ENCODE peak calls at places on chromosomes 3 and 15, in four cellular contexts. Q is K562, S is HepG2, G is GM12878. M is an unnamed sample.

GRCh38 chr15:98924311-98925049 is 83.1 kb downstream of the PGPEP1L start:
- DNase-seq in G (no peak), Q (no peak), S (no peak), M (no peak)

GRCh38 chr15:88057836-88058235 is 198.7 kb downstream of the NTRK3 start:
- DNase-seq in S (no peak), G (no peak), Q (no peak), M (no peak)

GRCh38 chr3:172244011-172244410 is 204.2 kb downstream of the GHSR start:
- DNase-seq in G (no peak), S (no peak), Q (no peak), M (no peak)

GRCh38 chr3:55143928-55144671 is 216.2 kb upstream of the LRTM1 start:
- DNase-seq in Q (no peak), S (no peak), G (no peak), M (no peak)

GRCh38 chr3:128707935-128708494 is 18.0 kb upstream of the RAB7A start:
- DNase-seq in S (peak), G (no peak), Q (no peak), M (no peak)

GRCh38 chr3:186352369-186352768 is 9.7 kb downstream of the DGKG start:
- DNase-seq in S (no peak), G (no peak), Q (no peak), M (no peak)

GRCh38 chr3:154718058-154718457 is 288.1 kb upstream of the GPR149 start:
- DNase-seq in Q (no peak), S (no peak), G (no peak), M (no peak)

GRCh38 chr3:2303567-2303966 is 204.9 kb downstream of the CNTN4 start:
- DNase-seq in S (no peak), Q (no peak), G (no peak), M (no peak)

GRCh38 chr3:195810455-195810845 is 1.3 kb downstream of the MUC4 start:
- DNase-seq in S (no peak), G (no peak), Q (no peak), M (no peak)

GRCh38 chr3:120688121-120688520 is 6.1 kb upstream of the HGD start:
- DNase-seq in S (no peak), Q (no peak), G (peak), M (no peak)

GRCh38 chr15:90946538-90946937 is 8.1 kb upstream of the RCCD1 start:
- DNase-seq in Q (no peak), G (no peak), S (no peak), M (no peak)

GRCh38 chr3:58564456-58565160 is 12.6 kb downstream of the FAM107A start:
- DNase-seq in S (peak), G (no peak), Q (no peak), M (no peak)

GRCh38 chr3:159165972-159166371 is 364.1 kb downstream of the MFSD1 start:
- DNase-seq in S (no peak), Q (no peak), G (no peak), M (no peak)

GRCh38 chr15:91857224-91857585 is 3.7 kb downstream of the SLCO3A1 start:
- DNase-seq in G (no peak), S (no peak), Q (no peak), M (no peak)

GRCh38 chr3:52086939-52087675 is 30.7 kb upstream of the DUSP7 start:
- DNase-seq in S (no peak), G (no peak), Q (no peak), M (no peak)

GRCh38 chr3:179653777-179654117 is 907 bp downstream of the USP13 start:
- DNase-seq in S (no peak), G (no peak), Q (no peak), M (no peak)

GRCh38 chr15:64284037-64284436 is 71.9 kb downstream of the CSNK1G1 start:
- DNase-seq in Q (no peak), S (no peak), G (no peak), M (no peak)

GRCh38 chr3:59128685-59129084 is 78.9 kb upstream of the CFAP20DC start:
- DNase-seq in Q (no peak), S (no peak), G (no peak), M (peak)

GRCh38 chr3:77348244-77348855 is 308.5 kb downstream of the ROBO2 start:
- DNase-seq in G (no peak), S (peak), Q (peak), M (peak)

GRCh38 chr15:77538011-77538410 is 94.7 kb downstream of the LINGO1 start:
- DNase-seq in G (peak), Q (no peak), S (no peak), M (no peak)

GRCh38 chr15:74420193-74420905 is 13.4 kb downstream of the SEMA7A start:
- DNase-seq in G (no peak), S (peak), Q (no peak), M (no peak)

GRCh38 chr15:45921376-45921775 is 286.5 kb downstream of the SQOR start:
- DNase-seq in Q (no peak), G (no peak), S (peak), M (no peak)

GRCh38 chr15:93026359-93026758 is 62.7 kb downstream of the RGMA start:
- DNase-seq in G (no peak), Q (no peak), S (no peak), M (no peak)

GRCh38 chr15:38745611-38746010 is 181.0 kb upstream of the RASGRP1 start:
- DNase-seq in G (no peak), Q (no peak), S (no peak), M (no peak)

GRCh38 chr3:150751781-150752263 is 11.1 kb downstream of the SIAH2 start:
- DNase-seq in Q (no peak), S (peak), G (no peak), M (no peak)

GRCh38 chr3:13115991-13116390 is 42.8 kb upstream of the IQSEC1 start:
- DNase-seq in S (no peak), Q (no peak), G (no peak), M (no peak)

GRCh38 chr15:49330166-49330565 is 92.9 kb upstream of the FGF7 start:
- DNase-seq in G (no peak), S (no peak), Q (no peak), M (no peak)

GRCh38 chr3:129441215-129441614 is 1.2 kb downstream of the IFT122 start:
- DNase-seq in G (no peak), S (no peak), Q (no peak), M (no peak)

GRCh38 chr15:40190591-40190990 is 29.7 kb downstream of the BUB1B start:
- DNase-seq in Q (no peak), G (no peak), S (no peak), M (no peak)

DNA sequence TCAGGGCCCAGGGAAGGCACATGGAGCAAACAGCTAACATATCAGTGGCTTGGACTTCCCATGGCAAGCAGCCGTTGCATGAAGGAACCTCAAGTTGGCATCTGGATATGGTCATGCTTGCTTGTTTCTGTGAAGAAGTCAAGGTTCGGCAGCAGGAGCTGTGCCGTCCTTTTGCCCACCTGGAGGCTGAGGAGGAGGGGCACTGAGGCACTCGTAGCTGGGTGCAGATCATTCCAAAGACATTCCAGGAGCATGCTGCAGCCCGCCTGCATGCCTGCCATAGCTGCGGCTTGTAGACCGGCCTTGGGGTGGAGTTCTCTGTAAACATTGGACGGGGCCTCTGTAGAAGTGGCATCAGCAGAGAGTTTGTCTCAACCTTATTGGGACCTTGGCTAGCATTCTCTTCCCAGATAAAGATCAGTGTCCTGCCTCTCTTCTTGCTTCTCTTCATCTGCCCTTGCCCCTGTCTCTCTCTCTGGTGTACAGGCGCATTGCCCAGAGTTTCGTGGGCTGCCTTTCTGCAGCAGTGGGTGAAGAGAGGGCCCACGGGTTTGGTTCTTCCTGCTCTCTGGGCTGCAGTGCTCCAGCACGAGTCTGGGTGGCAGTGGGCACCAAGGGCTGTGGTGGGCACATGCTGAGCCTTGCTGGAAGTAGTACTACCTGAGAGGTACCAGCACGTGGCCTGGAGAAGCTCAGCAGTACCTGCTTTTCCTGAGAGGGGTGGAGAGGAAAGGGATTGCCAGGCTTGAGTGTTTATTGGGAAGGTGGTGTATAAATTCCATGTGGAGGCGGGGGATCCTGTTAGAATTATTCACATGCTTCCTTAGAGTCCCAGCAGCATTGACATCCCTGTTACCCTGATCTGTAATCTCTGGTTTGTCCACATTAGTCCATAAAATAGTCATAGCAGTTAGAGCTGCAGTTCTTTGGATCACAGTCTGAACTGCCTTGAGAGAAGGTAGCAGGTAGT is 49.4 kb downstream of the CHCHD6 start:
- DNase-seq in G (no peak), Q (no peak), S (peak), M (no peak)
- TF ChIP-seq CTCF in G (no peak), Q (no peak), S (peak), M (no peak)

GRCh38 chr3:100107227-100107626 is 7.1 kb downstream of the FILIP1L start:
- DNase-seq in G (no peak), S (no peak), Q (no peak), M (no peak)

GRCh38 chr3:100106094-100106493 is 8.2 kb downstream of the FILIP1L start:
- DNase-seq in G (no peak), Q (no peak), S (no peak), M (no peak)

GRCh38 chr3:100104817-100105413 is 9.4 kb downstream of the FILIP1L start:
- DNase-seq in G (no peak), Q (no peak), S (no peak), M (no peak)

GRCh38 chr3:100105536-100105935 is 8.8 kb downstream of the FILIP1L start:
- DNase-seq in S (no peak), G (no peak), Q (no peak), M (no peak)

DNA sequence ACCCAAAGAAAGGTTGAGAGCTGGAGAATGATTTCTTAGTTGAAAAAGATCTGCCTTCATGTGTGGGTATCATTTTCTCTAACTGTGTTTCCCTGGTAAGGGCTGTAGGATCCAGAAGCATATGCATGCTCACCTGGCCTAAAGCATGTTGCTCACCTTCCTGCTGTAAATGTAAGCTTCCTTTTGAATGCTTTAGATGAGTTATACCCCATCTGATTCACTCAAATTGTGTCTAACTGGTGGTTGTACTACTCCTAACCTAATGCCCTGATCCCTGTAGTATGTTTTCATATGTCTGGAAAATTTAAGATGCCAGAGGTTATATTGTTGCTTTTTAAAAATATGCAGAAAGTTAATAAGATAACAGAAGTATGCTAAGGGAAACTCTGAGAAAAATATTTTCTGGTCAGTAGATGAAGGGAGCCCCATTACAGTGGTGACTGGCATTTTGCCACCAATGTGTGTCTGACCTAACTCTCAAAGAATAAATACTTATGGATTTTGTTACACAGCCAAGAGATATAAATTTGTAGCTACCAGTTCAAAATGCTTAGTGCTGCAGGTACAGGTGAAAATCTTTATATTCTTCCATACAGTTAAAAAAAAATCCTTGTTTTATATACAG is 7.7 kb downstream of the FILIP1L start:
- DNase-seq in S (no peak), G (no peak), Q (no peak), M (no peak)
- TF ChIP-seq CREM in S (no peak), G (no peak), Q (no peak), M (no peak)

GRCh38 chr15:96716100-96716499 is 385.6 kb downstream of the NR2F2 start:
- DNase-seq in S (no peak), G (no peak), Q (no peak), M (no peak)
- TF ChIP-seq CBFB in S (no peak), G (no peak), Q (no peak), M (no peak)

DNA sequence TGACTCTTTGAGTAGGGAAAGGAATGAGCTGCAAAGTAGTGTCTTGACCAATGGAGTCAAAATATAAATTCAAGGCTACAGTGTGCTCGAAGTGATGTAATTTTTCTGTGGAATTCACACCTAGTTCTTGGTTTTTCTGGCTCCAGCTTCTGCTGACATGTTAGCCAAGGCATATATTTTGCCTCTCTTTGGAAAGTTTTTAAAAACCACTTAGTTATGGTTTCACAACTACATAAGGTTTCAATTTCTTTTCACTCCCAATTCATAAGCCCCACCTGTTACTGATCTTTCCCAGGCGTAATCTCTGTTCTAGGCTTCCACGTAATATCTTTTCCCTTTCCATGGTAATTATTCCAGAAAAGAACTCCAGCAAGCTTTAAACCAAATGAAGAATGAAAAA is 46.9 kb downstream of the GADL1 start:
- DNase-seq in G (no peak), S (no peak), Q (no peak), M (no peak)
- TF ChIP-seq CTCF in G (no peak), S (no peak), Q (no peak), M (no peak)

GRCh38 chr15:53312707-53313106 is 446.8 kb downstream of the WDR72 start:
- DNase-seq in S (no peak), G (no peak), Q (no peak), M (no peak)
- TF ChIP-seq CREM in S (no peak), G (no peak), Q (no peak), M (no peak)

GRCh38 chr3:127536818-127537810 is 53.4 kb downstream of the TPRA1 start:
- DNase-seq in S (no peak), G (no peak), Q (no peak), M (peak)
- TF ChIP-seq CBFB in S (no peak), G (no peak), Q (no peak), M (no peak)

GRCh38 chr15:24678485-24678884 is 2.9 kb downstream of the NPAP1 start:
- DNase-seq in G (no peak), S (no peak), Q (no peak), M (no peak)
- TF ChIP-seq CTCF in G (no peak), S (peak), Q (no peak), M (no peak)

DNA sequence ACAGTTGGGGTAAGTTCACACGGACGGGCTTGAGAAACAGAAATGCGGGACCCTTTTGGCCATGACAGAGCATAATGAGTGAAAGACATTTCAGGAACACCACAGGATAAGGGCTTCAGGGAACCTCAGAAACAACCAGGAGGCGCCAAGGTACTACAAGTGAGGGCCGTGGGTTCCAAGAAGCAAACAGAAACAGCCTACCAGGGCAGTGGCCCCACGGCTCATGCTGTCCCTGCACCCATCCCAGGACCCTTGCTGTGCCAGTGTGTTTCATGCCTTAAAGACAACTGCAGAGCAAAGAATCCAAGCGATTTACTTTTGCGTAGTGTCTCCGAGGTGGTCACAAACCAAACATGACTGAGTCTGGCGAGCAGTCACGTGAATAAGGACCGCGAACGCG is 54.0 kb downstream of the RUBCN start:
- DNase-seq in G (no peak), S (no peak), Q (no peak), M (no peak)
- TF ChIP-seq CREM in G (no peak), S (no peak), Q (no peak), M (no peak)

GRCh38 chr3:122893282-122893681 is 98.4 kb downstream of the SLC49A4 start:
- DNase-seq in Q (no peak), S (peak), G (no peak), M (no peak)
- TF ChIP-seq CBFB in Q (no peak), S (no peak), G (no peak), M (no peak)

M was measured in WTC11.